ENCODE peak calls at places on chromosomes 4 and X, in four cellular contexts. Y is K562, G is HL-60, I is GM12878. T is an unnamed sample.

GRCh38 chrX:134732152-134732551 is 73.9 kb upstream of the PLAC1 start:
- DNase-seq in Y (no peak), G (no peak), I (no peak), T (no peak)

GRCh38 chrX:10648608-10649007 is 28.2 kb upstream of the MID1 start:
- DNase-seq in Y (no peak), G (no peak), I (no peak), T (no peak)

GRCh38 chr4:180084561-180084960 is 2158.6 kb upstream of the TENM3 start:
- DNase-seq in Y (no peak), G (no peak), I (no peak), T (no peak)

GRCh38 chr4:165458451-165458850 is 79.6 kb downstream of the CPE start:
- DNase-seq in Y (no peak), G (no peak), I (no peak), T (no peak)

GRCh38 chrX:72243472-72243871 is 4.6 kb upstream of the ERCC6L start:
- DNase-seq in Y (no peak), G (no peak), I (no peak), T (no peak)

GRCh38 chr4:7295201-7295916 is 103.0 kb downstream of the SORCS2 start:
- DNase-seq in Y (no peak), G (no peak), I (no peak), T (no peak)

GRCh38 chr4:26088433-26088928 is 174.5 kb downstream of the SMIM20 start:
- DNase-seq in Y (no peak), G (no peak), I (peak), T (no peak)

GRCh38 chrX:107678957-107679740 is 50.8 kb downstream of the PRPS1 start:
- DNase-seq in Y (peak), G (no peak), I (no peak), T (no peak)

GRCh38 chrX:153667931-153668396 is 5.6 kb downstream of the PNCK start:
- DNase-seq in Y (peak), G (no peak), I (peak), T (peak)

GRCh38 chr4:24121395-24122175 is 231.7 kb upstream of the PPARGC1A start:
- DNase-seq in Y (no peak), G (no peak), I (no peak), T (no peak)

GRCh38 chr4:52576326-52576725 is 82.8 kb downstream of the USP46 start:
- DNase-seq in Y (no peak), G (no peak), I (no peak), T (no peak)

GRCh38 chrX:18871161-18871880 is 112.6 kb downstream of the PHKA2 start:
- DNase-seq in Y (no peak), G (no peak), I (no peak), T (no peak)

GRCh38 chrX:111719426-111720210 is 38.6 kb downstream of the ALG13 start:
- DNase-seq in Y (no peak), G (no peak), I (no peak), T (no peak)

GRCh38 chrX:65871671-65872311 is 168.1 kb downstream of the VSIG4 start:
- DNase-seq in Y (peak), G (no peak), I (peak), T (no peak)

GRCh38 chr4:152102184-152103000 is 341.6 kb upstream of the GATB start:
- DNase-seq in Y (no peak), G (no peak), I (no peak), T (no peak)

GRCh38 chr4:2789351-2789750 is 3.5 kb upstream of the SH3BP2 start:
- DNase-seq in Y (no peak), G (no peak), I (no peak), T (no peak)

GRCh38 chrX:13093489-13094140 is 49.2 kb upstream of the FAM9C start:
- DNase-seq in Y (no peak), G (no peak), I (no peak), T (no peak)

GRCh38 chrX:3576886-3577516 is 136.4 kb downstream of the PRKX start:
- DNase-seq in Y (no peak), G (no peak), I (no peak), T (no peak)

GRCh38 chr4:151012836-151013235 is 2.2 kb downstream of the LRBA start:
- DNase-seq in Y (no peak), G (no peak), I (no peak), T (no peak)

GRCh38 chr4:128386761-128387599 is 99.4 kb upstream of the PGRMC2 start:
- DNase-seq in Y (peak), G (peak), I (no peak), T (no peak)

GRCh38 chrX:20437678-20438077 is 171.0 kb upstream of the RPS6KA3 start:
- DNase-seq in Y (no peak), G (no peak), I (no peak), T (no peak)

GRCh38 chrX:134671207-134671750 is 13.0 kb upstream of the PLAC1 start:
- DNase-seq in Y (no peak), G (peak), I (no peak), T (no peak)

GRCh38 chrX:74297766-74298165 is 6.2 kb upstream of the ZCCHC13 start:
- DNase-seq in Y (no peak), G (no peak), I (no peak), T (no peak)

GRCh38 chr4:92599044-92599443 is 295.3 kb downstream of the GRID2 start:
- DNase-seq in Y (no peak), G (no peak), I (no peak), T (no peak)

GRCh38 chr4:96887857-96888256 is 1048.0 kb downstream of the PDHA2 start:
- DNase-seq in Y (no peak), G (no peak), I (no peak), T (no peak)

GRCh38 chrX:31353095-31353494 is 281.3 kb upstream of the FTHL17 start:
- DNase-seq in Y (no peak), G (no peak), I (no peak), T (no peak)

GRCh38 chrX:119481218-119481875 is 13.1 kb downstream of the SLC25A5 start:
- DNase-seq in Y (no peak), G (no peak), I (no peak), T (no peak)

GRCh38 chrX:45601052-45601451 is 400.4 kb upstream of the DIPK2B start:
- DNase-seq in Y (no peak), G (no peak), I (no peak), T (no peak)

GRCh38 chr4:88963817-88964216 is 93.2 kb downstream of the FAM13A start:
- DNase-seq in Y (no peak), G (no peak), I (no peak), T (no peak)

GRCh38 chr4:24843121-24843520 is 47.7 kb downstream of the SOD3 start:
- DNase-seq in Y (no peak), G (no peak), I (no peak), T (no peak)

GRCh38 chr4:89715611-89716010 is 121.3 kb downstream of the SNCA start:
- DNase-seq in Y (no peak), G (no peak), I (no peak), T (no peak)

GRCh38 chr4:183628189-183628588 is 30.8 kb downstream of the RWDD4 start:
- DNase-seq in Y (no peak), G (no peak), I (no peak), T (no peak)

GRCh38 chr4:11765849-11766453 is 337.3 kb upstream of the HS3ST1 start:
- DNase-seq in Y (peak), G (peak), I (no peak), T (no peak)

GRCh38 chrX:123728554-123728953 is 4.3 kb downstream of the THOC2 start:
- DNase-seq in Y (no peak), G (no peak), I (no peak), T (no peak)

GRCh38 chrX:123731987-123732678 is 719 bp downstream of the THOC2 start:
- DNase-seq in Y (peak), G (no peak), I (no peak), T (no peak)

GRCh38 chrX:123732679-123733363 is at the start of gene THOC2:
- DNase-seq in Y (peak), G (peak), I (peak), T (peak)

GRCh38 chrX:123728001-123728400 is 4.9 kb downstream of the THOC2 start:
- DNase-seq in Y (no peak), G (no peak), I (no peak), T (no peak)

DNA sequence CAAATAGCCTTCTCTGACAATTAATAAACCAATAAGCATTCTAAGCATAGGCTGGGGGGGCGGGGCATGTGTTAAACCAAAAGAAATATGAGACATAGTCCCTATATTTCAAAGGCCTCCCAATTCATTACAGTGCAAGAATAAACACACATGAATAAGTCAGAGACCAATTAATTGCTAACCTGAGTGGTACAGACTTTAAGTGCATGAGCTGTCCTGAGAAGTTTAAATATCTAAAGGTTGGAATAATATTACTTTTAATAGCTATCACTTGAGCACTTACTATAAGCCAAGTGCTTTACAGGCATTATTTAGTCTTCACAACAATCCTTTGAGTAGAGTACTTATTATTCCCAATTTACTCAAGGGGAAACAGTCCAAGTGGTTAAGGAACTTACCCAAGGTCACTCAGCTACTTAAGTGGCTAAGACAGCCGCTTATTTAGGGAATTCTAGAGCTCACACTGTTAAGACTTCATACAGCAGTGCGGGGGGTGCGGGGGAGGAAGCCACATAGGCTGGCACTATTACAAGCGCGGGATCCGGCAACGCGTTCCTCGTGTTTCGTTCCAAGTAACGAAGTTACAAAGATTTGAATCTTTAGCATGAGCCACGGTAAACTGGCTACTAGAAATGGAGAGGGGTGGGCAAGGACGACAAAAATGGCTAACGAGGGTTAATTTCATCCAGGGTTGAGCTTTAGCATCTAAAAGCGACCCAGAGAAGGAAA is 1.4 kb downstream of the THOC2 start:
- DNase-seq in Y (peak), G (no peak), I (no peak), T (no peak)
- TF ChIP-seq SPI1 in Y (no peak), G (no peak), I (no peak), T (no peak)

DNA sequence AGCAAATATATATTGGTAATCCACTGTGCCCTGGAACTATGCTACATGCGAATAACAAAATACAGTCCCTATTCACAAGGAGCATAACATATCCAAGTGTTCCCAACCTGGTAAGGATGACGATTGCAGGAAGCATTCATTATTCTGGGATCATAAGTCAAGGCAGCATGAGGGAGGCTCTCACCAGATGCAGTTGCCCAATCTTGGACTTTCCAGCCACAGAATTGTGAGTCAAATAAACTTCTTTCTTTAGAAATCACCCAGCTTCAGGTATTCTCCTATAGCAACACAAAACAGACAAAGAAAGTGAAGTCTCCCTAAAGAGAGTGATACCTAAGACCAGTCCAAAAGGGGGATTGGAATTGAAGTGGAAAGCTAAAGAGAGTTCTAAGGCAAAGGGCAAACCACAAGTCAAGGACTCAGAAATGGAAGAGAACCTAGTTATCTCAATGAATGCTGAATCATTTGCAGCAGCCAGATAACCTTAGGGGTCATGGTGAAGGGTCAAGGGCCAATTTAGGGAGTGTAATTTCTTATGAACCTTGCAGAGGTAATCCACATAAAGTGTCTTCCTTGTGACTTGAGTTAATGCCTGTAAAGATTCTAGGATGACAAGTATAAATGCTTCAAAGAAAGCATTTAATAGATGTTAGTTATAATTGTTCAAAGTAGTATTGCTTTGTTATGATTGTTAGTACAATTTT is 103.1 kb upstream of the PCDH7 start:
- DNase-seq in Y (no peak), G (no peak), I (no peak), T (no peak)
- TF ChIP-seq SPI1 in Y (no peak), G (no peak), I (no peak), T (no peak)

DNA sequence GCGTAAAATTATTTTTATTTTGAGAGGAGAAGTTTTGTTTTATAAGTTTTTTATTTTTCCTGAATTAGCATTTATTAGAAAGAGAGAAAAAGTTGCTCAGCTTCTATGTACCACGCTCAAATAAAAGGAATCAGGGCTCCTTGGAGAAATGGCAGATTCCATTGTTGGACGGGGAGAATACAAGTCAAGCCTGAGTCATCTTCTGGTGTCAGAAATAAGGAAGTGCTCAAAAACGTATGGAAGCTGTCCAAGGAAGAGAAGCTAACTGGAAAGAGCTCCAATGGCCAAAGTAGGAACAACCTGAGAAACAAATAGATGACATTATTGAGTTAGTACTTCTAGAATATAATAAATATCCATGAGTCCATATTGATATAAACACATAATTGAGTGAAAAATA is 89.3 kb upstream of the NEIL3 start:
- DNase-seq in Y (no peak), G (no peak), I (no peak), T (no peak)
- TF ChIP-seq SPI1 in Y (peak), G (peak), I (no peak), T (no peak)

GRCh38 chrX:11664211-11664888 is 1.4 kb downstream of the ARHGAP6 start:
- DNase-seq in Y (no peak), G (no peak), I (no peak), T (peak)
- TF ChIP-seq SPI1 in Y (no peak), G (no peak), I (no peak), T (no peak)

DNA sequence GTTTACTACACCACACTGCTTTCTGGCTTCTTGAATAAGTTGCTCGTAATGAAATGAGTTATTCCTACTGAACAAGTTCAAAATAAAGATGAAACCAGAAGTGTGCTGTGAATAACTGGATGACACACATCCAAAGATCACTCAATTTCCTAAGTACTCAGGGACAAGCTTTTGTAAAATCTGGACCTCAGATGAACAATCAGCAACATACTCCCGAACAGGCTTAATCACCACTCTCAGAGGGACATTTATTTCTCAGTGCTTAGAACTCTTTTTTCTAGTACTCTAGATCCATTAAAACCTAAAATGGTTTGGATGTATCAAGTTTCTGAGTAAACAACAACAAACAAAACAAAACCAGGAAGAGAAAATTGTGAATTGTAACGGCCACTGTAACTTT is 61.5 kb upstream of the EXOC1L start:
- DNase-seq in Y (no peak), G (no peak), I (no peak), T (no peak)
- TF ChIP-seq SPI1 in Y (no peak), G (no peak), I (no peak), T (no peak)

T was measured in GM12891.